ENCODE peak calls at places on chromosomes 3 and 15, in seven cellular contexts. Q, C, X, I, L, H and M are unnamed samples.

GRCh38 chr3:126926684-126927404 is 56.1 kb upstream of the PLXNA1 start:
- DNase-seq in Q (no peak), C (peak; percentile 89), X (peak; percentile 23), I (peak; percentile 89), L (no peak), H (no peak), M (no peak)

GRCh38 chr3:127597020-127597771 is 1.0 kb upstream of the MCM2 start:
- DNase-seq in Q (no peak), C (no peak), X (peak; percentile 55), I (no peak), L (no peak), H (no peak), M (no peak)

GRCh38 chr15:80699981-80700380 is 4.9 kb downstream of the ABHD17C start:
- DNase-seq in Q (no peak), C (peak; percentile 76), X (no peak), I (peak; percentile 31), L (no peak), H (no peak), M (no peak)

GRCh38 chr15:56918907-56919707 is 663 bp downstream of the TCF12 start:
- DNase-seq in Q (peak; percentile 55), C (peak; percentile 73), X (peak; percentile 80), I (peak; percentile 78), L (peak; percentile 70), H (peak; percentile 61), M (peak; percentile 80)

GRCh38 chr15:28943611-28944230 is 57.9 kb downstream of the APBA2 start:
- DNase-seq in Q (no peak), C (no peak), X (no peak), I (no peak), L (no peak), H (peak; percentile 20), M (no peak)

GRCh38 chr3:71064288-71064975 is 519.1 kb downstream of the FOXP1 start:
- DNase-seq in Q (peak; percentile 39), C (peak; percentile 68), X (peak; percentile 74), I (peak; percentile 67), L (peak; percentile 76), H (no peak), M (peak; percentile 73)

GRCh38 chr15:57610130-57610529 is 18.4 kb downstream of the MYZAP start:
- DNase-seq in Q (no peak), C (peak; percentile 50), X (peak; percentile 15), I (peak; percentile 19), L (no peak), H (no peak), M (peak; percentile 29)

GRCh38 chr3:122572940-122573412 is 4.5 kb upstream of the PARP15 start:
- DNase-seq in Q (no peak), C (peak; percentile 41), X (peak; percentile 22), I (peak; percentile 24), L (no peak), H (peak; percentile 67), M (peak; percentile 71)

GRCh38 chr3:97871788-97872187 is 50.0 kb downstream of the CRYBG3 start:
- DNase-seq in Q (no peak), C (peak; percentile 41), X (no peak), I (no peak), L (no peak), H (no peak), M (no peak)

GRCh38 chr3:160478338-160478737 is 28.8 kb upstream of the TRIM59 start:
- DNase-seq in Q (no peak), C (peak; percentile 70), X (peak; percentile 19), I (peak; percentile 21), L (no peak), H (no peak), M (no peak)

GRCh38 chr3:64505419-64505818 is 182.4 kb downstream of the ADAMTS9 start:
- DNase-seq in Q (no peak), C (no peak), X (no peak), I (no peak), L (no peak), H (no peak), M (no peak)

GRCh38 chr3:33848624-33849347 is 50.4 kb downstream of the PDCD6IP start:
- DNase-seq in Q (no peak), C (no peak), X (no peak), I (no peak), L (no peak), H (no peak), M (no peak)

GRCh38 chr15:71736286-71736947 is 73.9 kb upstream of the NR2E3 start:
- DNase-seq in Q (no peak), C (no peak), X (no peak), I (no peak), L (no peak), H (no peak), M (no peak)

GRCh38 chr3:168096210-168096795 is 579 bp upstream of the GOLIM4 start:
- DNase-seq in Q (peak; percentile 52), C (peak; percentile 93), X (peak; percentile 61), I (peak; percentile 97), L (no peak), H (peak; percentile 52), M (peak; percentile 80)

GRCh38 chr15:87672309-87672897 is 584.1 kb downstream of the NTRK3 start:
- DNase-seq in Q (peak; percentile 32), C (peak; percentile 41), X (peak; percentile 26), I (peak; percentile 50), L (peak; percentile 68), H (peak; percentile 40), M (peak; percentile 51)

GRCh38 chr3:159114582-159114981 is 312.7 kb downstream of the MFSD1 start:
- DNase-seq in Q (no peak), C (no peak), X (no peak), I (no peak), L (no peak), H (no peak), M (no peak)

GRCh38 chr3:10757821-10758130 is 58.3 kb upstream of the SLC6A11 start:
- DNase-seq in Q (no peak), C (no peak), X (no peak), I (no peak), L (no peak), H (no peak), M (no peak)

GRCh38 chr3:4421121-4421520 is 45.9 kb downstream of the SUMF1 start:
- DNase-seq in Q (no peak), C (peak; percentile 83), X (peak; percentile 33), I (peak; percentile 50), L (no peak), H (no peak), M (no peak)
- H2BK5ac ChIP-seq in Q (no peak overlapping the region), C (peak overlapping the region; percentile 7), X (no peak overlapping the region), I (no peak overlapping the region), L (no peak overlapping the region), H (no peak overlapping the region), M (no peak overlapping the region)

GRCh38 chr3:41222508-41222907 is 23.2 kb downstream of the CTNNB1 start:
- DNase-seq in Q (no peak), C (no peak), X (no peak), I (no peak), L (no peak), H (no peak), M (no peak)
- H3K4me1 ChIP-seq in Q (no peaks in the 10 kb centered on the region), C (peaks cover 14% of the 10 kb centered on the region), X (peaks cover 2% of the 10 kb centered on the region), I (peaks cover 6% of the 10 kb centered on the region), L (no peaks in the 10 kb centered on the region), H (no peaks in the 10 kb centered on the region), M (no peaks in the 10 kb centered on the region)

DNA sequence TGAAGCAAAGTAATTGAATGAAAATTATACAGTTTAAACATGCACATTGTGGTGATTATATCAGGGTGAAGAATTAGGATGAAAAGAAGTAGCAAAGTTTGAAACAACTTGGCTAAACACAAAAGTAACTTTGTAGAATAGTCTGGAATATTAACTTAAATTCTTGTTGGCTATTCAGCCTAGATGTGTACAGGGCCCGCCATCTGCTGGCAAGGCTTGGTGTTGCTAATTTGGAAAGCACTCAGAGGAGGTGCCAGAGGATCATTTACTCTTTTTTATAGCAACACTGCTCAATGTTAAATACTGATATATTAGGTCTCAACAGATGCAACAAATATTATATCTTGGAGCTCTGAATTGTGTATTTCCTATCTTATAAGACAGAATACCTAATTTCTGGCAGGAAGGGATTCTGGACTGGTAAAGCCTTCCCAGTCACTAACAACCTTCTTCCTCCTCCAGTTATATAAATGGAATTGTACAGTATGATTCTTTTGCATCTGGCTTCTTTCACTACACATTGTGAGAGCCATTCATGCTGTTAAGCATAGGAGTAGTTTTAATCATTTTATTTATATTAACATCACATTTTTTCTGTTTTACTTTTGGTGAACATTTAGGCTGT is 36.1 kb downstream of the TTC23 start:
- DNase-seq in Q (peak; percentile 42), C (peak; percentile 67), X (peak; percentile 78), I (peak; percentile 76), L (peak; percentile 79), H (peak; percentile 36), M (peak; percentile 61)
- H3K18ac ChIP-seq in Q (no peak overlapping the region), C (no peak overlapping the region), X (no peak overlapping the region), I (no peak overlapping the region), L (no peak overlapping the region), H (no peak overlapping the region), M (no peak overlapping the region)

DNA sequence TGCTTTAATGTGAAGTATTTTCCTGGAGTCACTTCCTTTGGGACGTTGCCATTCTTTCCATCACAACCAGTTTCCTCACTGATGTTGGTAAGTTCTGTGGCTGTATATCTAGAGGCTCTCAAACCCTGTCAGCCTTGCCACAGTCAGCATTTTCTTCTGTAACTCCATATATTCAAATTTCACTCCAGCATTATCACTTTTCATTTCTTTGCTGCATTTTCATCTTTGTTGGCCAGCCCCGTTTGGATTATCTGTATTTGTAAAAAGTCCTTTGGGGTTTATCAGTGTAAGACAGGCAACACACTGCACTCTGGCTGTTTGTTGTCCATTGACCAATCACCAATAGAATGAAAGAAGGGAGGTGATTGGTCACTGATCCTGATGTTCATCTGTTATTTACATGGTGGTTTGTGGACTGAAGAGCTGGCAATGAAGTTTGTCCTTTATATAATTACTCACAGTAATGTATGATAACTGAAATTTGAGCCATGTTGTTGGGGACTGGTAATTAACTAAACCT is 20.3 kb downstream of the GMPS start:
- DNase-seq in Q (no peak), C (peak; percentile 53), X (no peak), I (peak; percentile 75), L (no peak), H (no peak), M (no peak)
- H2BK5ac ChIP-seq in Q (no peak overlapping the region), C (no peak overlapping the region), X (no peak overlapping the region), I (no peak overlapping the region), L (no peak overlapping the region), H (no peak overlapping the region), M (no peak overlapping the region)

GRCh38 chr3:172065967-172066762 is 26.8 kb downstream of the FNDC3B start:
- DNase-seq in Q (no peak), C (peak; percentile 68), X (no peak), I (peak; percentile 85), L (no peak), H (no peak), M (no peak)
- H3K4me1 ChIP-seq in Q (peaks cover 9% of the 10 kb centered on the region), C (peaks cover 18% of the 10 kb centered on the region), X (peaks cover 11% of the 10 kb centered on the region), I (peaks cover 16% of the 10 kb centered on the region), L (peaks cover 10% of the 10 kb centered on the region), H (peaks cover 9% of the 10 kb centered on the region), M (peaks cover 12% of the 10 kb centered on the region)

GRCh38 chr3:3109407-3110298 is 521 bp downstream of the IL5RA start:
- DNase-seq in Q (no peak), C (no peak), X (no peak), I (peak; percentile 2), L (no peak), H (no peak), M (no peak)
- H3K18ac ChIP-seq in Q (no peak overlapping the region), C (no peak overlapping the region), X (no peak overlapping the region), I (no peak overlapping the region), L (no peak overlapping the region), H (peak overlapping the region; percentile 23), M (no peak overlapping the region)